ENCODE peak calls at places on chromosomes 11 and 22, in six cellular contexts. One of them, this sample, is unnamed.

GRCh38 chr11:47983464-47984397 is 3.4 kb downstream of the PTPRJ start:
- DNase-seq in right atrium auricular region: no peak
- DNase-seq in cardiac fibroblast: peak
- DNase-seq in astrocyte of the spinal cord: peak
- DNase-seq in A673: no peak
- DNase-seq in GM12865: no peak
- DNase-seq in this sample: peak

GRCh38 chr22:50014655-50015401 is 2.3 kb upstream of the IL17REL start:
- DNase-seq in right atrium auricular region: no peak
- DNase-seq in cardiac fibroblast: no peak
- DNase-seq in astrocyte of the spinal cord: no peak
- DNase-seq in A673: no peak
- DNase-seq in GM12865: no peak
- DNase-seq in this sample: no peak

GRCh38 chr11:10504490-10504889 is 36.5 kb downstream of the RNF141 start:
- DNase-seq in right atrium auricular region: no peak
- DNase-seq in cardiac fibroblast: no peak
- DNase-seq in astrocyte of the spinal cord: no peak
- DNase-seq in A673: no peak
- DNase-seq in GM12865: no peak
- DNase-seq in this sample: no peak

GRCh38 chr11:43987384-43988039 is 45.1 kb downstream of the C11orf96 start:
- DNase-seq in right atrium auricular region: peak
- DNase-seq in cardiac fibroblast: peak
- DNase-seq in astrocyte of the spinal cord: peak
- DNase-seq in A673: no peak
- DNase-seq in GM12865: no peak
- DNase-seq in this sample: no peak

GRCh38 chr11:12694182-12694531 is 19.9 kb downstream of the TEAD1 start:
- DNase-seq in right atrium auricular region: no peak
- DNase-seq in cardiac fibroblast: no peak
- DNase-seq in astrocyte of the spinal cord: no peak
- DNase-seq in A673: no peak
- DNase-seq in GM12865: peak
- DNase-seq in this sample: no peak

GRCh38 chr22:30017375-30017774 is 62.9 kb upstream of the HORMAD2 start:
- DNase-seq in right atrium auricular region: no peak
- DNase-seq in cardiac fibroblast: no peak
- DNase-seq in astrocyte of the spinal cord: no peak
- DNase-seq in A673: no peak
- DNase-seq in GM12865: no peak
- DNase-seq in this sample: no peak

GRCh38 chr11:118010738-118011461 is 24.7 kb downstream of the IL10RA start:
- DNase-seq in right atrium auricular region: peak
- DNase-seq in cardiac fibroblast: no peak
- DNase-seq in astrocyte of the spinal cord: no peak
- DNase-seq in A673: no peak
- DNase-seq in GM12865: peak
- DNase-seq in this sample: peak

GRCh38 chr11:9955387-9955786 is 291.5 kb downstream of the SWAP70 start:
- DNase-seq in right atrium auricular region: no peak
- DNase-seq in cardiac fibroblast: no peak
- DNase-seq in astrocyte of the spinal cord: no peak
- DNase-seq in A673: no peak
- DNase-seq in GM12865: no peak
- DNase-seq in this sample: no peak

GRCh38 chr11:108117746-108118371 is 3.5 kb upstream of the ACAT1 start:
- DNase-seq in right atrium auricular region: no peak
- DNase-seq in cardiac fibroblast: peak
- DNase-seq in astrocyte of the spinal cord: peak
- DNase-seq in A673: peak
- DNase-seq in GM12865: peak
- DNase-seq in this sample: peak

This sample was measured in MM.1S.